ENCODE peak calls at places on chromosomes 4 and X, in nine cellular contexts. G is GM03348; U is nucleus accumbens; F is occipital lobe; Q is heart right ventricle; B is NAMALWA; R is hippocampal formation; M is CD8-positive, alpha-beta memory T cell; S is activated CD4-positive, alpha-beta T cell treated with anti-CD3 and anti-CD28 coated beads for 1 hour. C is an unnamed sample.

GRCh38 chr4:84568496-84568895 is 14.4 kb upstream of the CDS1 start:
- DNase-seq in G (peak), Q (no peak), F (no peak), R (no peak), M (no peak), U (no peak), S (no peak), B (no peak), C (no peak)

GRCh38 chr4:80963051-80963450 is 67.5 kb upstream of the BMP3 start:
- DNase-seq in B (no peak), S (no peak), U (no peak), Q (no peak), M (no peak), G (peak), R (no peak), F (no peak), C (no peak)

GRCh38 chrX:43644124-43644701 is 11.9 kb upstream of the MAOA start:
- DNase-seq in U (no peak), R (no peak), F (no peak), B (no peak), M (no peak), Q (no peak), G (peak), S (no peak), C (no peak)

GRCh38 chrX:3485727-3486126 is 139.3 kb upstream of the MXRA5 start:
- DNase-seq in M (no peak), F (no peak), R (no peak), G (no peak), S (no peak), U (no peak), Q (no peak), B (no peak), C (no peak)

GRCh38 chrX:120291211-120291610 is 20.1 kb downstream of the TMEM255A start:
- DNase-seq in G (no peak), F (no peak), R (no peak), U (no peak), B (no peak), Q (no peak), S (no peak), M (no peak), C (no peak)

GRCh38 chrX:10615931-10616780 is 4.2 kb downstream of the MID1 start:
- DNase-seq in M (no peak), S (no peak), R (peak), G (peak), Q (peak), U (no peak), B (peak), F (no peak), C (no peak)

GRCh38 chr4:143185253-143186107 is 763 bp downstream of the USP38 start:
- DNase-seq in U (no peak), G (no peak), F (no peak), S (peak), B (peak), M (no peak), R (no peak), Q (no peak), C (peak)

GRCh38 chrX:335758-336155 is 17.2 kb upstream of the GTPBP6 start:
- DNase-seq in F (no peak), B (no peak), M (peak), S (no peak), G (no peak), U (no peak), Q (no peak), R (no peak), C (no peak)

GRCh38 chr4:5758741-5759140 is 47.7 kb downstream of the EVC start:
- DNase-seq in B (no peak), S (no peak), M (no peak), Q (no peak), U (no peak), R (no peak), F (no peak), G (peak), C (no peak)

GRCh38 chr4:183098080-183098722 is 856 bp upstream of the WWC2 start:
- DNase-seq in G (peak), F (no peak), S (no peak), M (no peak), Q (peak), R (no peak), B (no peak), U (no peak), C (no peak)

GRCh38 chrX:23048806-23049573 is 49.2 kb downstream of the DDX53 start:
- DNase-seq in Q (no peak), G (no peak), M (no peak), U (no peak), F (no peak), B (no peak), S (no peak), R (no peak), C (no peak)

GRCh38 chr4:2583517-2583916 is 47.1 kb downstream of the FAM193A start:
- DNase-seq in Q (no peak), R (no peak), G (peak), S (no peak), M (no peak), U (no peak), B (no peak), F (no peak), C (no peak)

GRCh38 chr4:89712141-89712540 is 124.8 kb downstream of the SNCA start:
- DNase-seq in M (no peak), B (no peak), F (no peak), S (no peak), R (no peak), Q (no peak), U (no peak), G (peak), C (no peak)

GRCh38 chr4:16505726-16506125 is 279.5 kb upstream of the TAPT1 start:
- DNase-seq in R (no peak), Q (no peak), M (no peak), B (peak), U (no peak), S (no peak), G (peak), F (no peak), C (no peak)

GRCh38 chr4:3322059-3322550 is 29.3 kb downstream of the RGS12 start:
- DNase-seq in B (no peak), F (no peak), S (no peak), U (peak), M (no peak), R (peak), Q (no peak), G (peak), C (no peak)

GRCh38 chr4:3314706-3315260 is 22.0 kb downstream of the RGS12 start:
- DNase-seq in U (no peak), S (no peak), M (no peak), R (no peak), F (no peak), G (no peak), Q (no peak), B (no peak), C (no peak)

GRCh38 chrX:130378008-130378669 is 7.3 kb downstream of the GPR119 start:
- DNase-seq in U (peak), M (no peak), Q (no peak), R (no peak), B (no peak), F (no peak), S (no peak), G (no peak), C (no peak)

GRCh38 chrX:108437789-108438623 is at the start of gene COL4A6:
- DNase-seq in R (no peak), F (no peak), G (peak), S (no peak), M (no peak), U (no peak), Q (peak), B (no peak), C (no peak)